ENCODE peak calls at places on chromosomes 1 and 21, in nine cellular contexts. I, P, Y, M, C, X, B, V and S are unnamed samples.

GRCh38 chr1:37501661-37502060 is 12.9 kb downstream of the MEAF6 start:
- DNase-seq in I (no peak), P (no peak), Y (no peak), M (no peak), C (no peak), X (no peak), B (no peak), V (no peak), S (no peak)

GRCh38 chr1:50265790-50266314 is 157.1 kb downstream of the ELAVL4 start:
- DNase-seq in I (peak), P (no peak), Y (no peak), M (no peak), C (no peak), X (peak), B (no peak), V (peak), S (peak)

GRCh38 chr1:214660900-214661299 is 57.9 kb downstream of the CENPF start:
- DNase-seq in I (no peak), P (no peak), Y (no peak), M (peak), C (no peak), X (peak), B (no peak), V (peak), S (peak)

GRCh38 chr1:60560701-60561100 is 487.1 kb upstream of the C1orf87 start:
- DNase-seq in I (no peak), P (no peak), Y (no peak), M (no peak), C (no peak), X (no peak), B (no peak), V (no peak), S (no peak)

GRCh38 chr1:29120955-29121485 is 2.7 kb downstream of the TMEM200B start:
- DNase-seq in I (no peak), P (no peak), Y (peak), M (no peak), C (no peak), X (peak), B (no peak), V (peak), S (peak)

GRCh38 chr1:24745711-24746582 is 700 bp downstream of the CLIC4 start:
- DNase-seq in I (peak), P (no peak), Y (peak), M (no peak), C (peak), X (peak), B (peak), V (peak), S (peak)

GRCh38 chr1:73998348-73998959 is 199.5 kb downstream of the LRRIQ3 start:
- DNase-seq in I (no peak), P (no peak), Y (peak), M (peak), C (no peak), X (peak), B (no peak), V (peak), S (peak)

GRCh38 chr1:42319871-42320484 is 15.1 kb downstream of the FOXJ3 start:
- DNase-seq in I (no peak), P (no peak), Y (no peak), M (no peak), C (no peak), X (no peak), B (no peak), V (no peak), S (no peak)

GRCh38 chr21:21460979-21461378 is 462.8 kb downstream of the NCAM2 start:
- DNase-seq in I (no peak), P (no peak), Y (no peak), M (no peak), C (no peak), X (no peak), B (no peak), V (no peak), S (no peak)

GRCh38 chr1:118157506-118157905 is 27.5 kb downstream of the SPAG17 start:
- DNase-seq in I (no peak), P (no peak), Y (no peak), M (no peak), C (no peak), X (no peak), B (no peak), V (no peak), S (no peak)

GRCh38 chr1:1631793-1632420 is at the start of gene MMP23B:
- DNase-seq in I (no peak), P (no peak), Y (peak), M (no peak), C (no peak), X (no peak), B (no peak), V (no peak), S (no peak)

GRCh38 chr21:14241322-14241721 is 25.4 kb downstream of the RBM11 start:
- DNase-seq in I (no peak), P (no peak), Y (no peak), M (no peak), C (no peak), X (no peak), B (no peak), V (no peak), S (no peak)

GRCh38 chr1:53370369-53370961 is 42.6 kb upstream of the LRP8 start:
- DNase-seq in I (peak), P (no peak), Y (no peak), M (no peak), C (no peak), X (no peak), B (peak), V (no peak), S (no peak)

GRCh38 chr1:119799599-119800177 is 11.6 kb downstream of the REG4 start:
- DNase-seq in I (no peak), P (no peak), Y (no peak), M (no peak), C (no peak), X (no peak), B (no peak), V (no peak), S (no peak)

GRCh38 chr1:204826970-204827369 is 43.7 kb upstream of the NFASC start:
- DNase-seq in I (no peak), P (no peak), Y (peak), M (no peak), C (peak), X (no peak), B (peak), V (no peak), S (peak)

GRCh38 chr1:32773018-32773763 is 44.0 kb downstream of the YARS1 start:
- DNase-seq in I (peak), P (peak), Y (peak), M (peak), C (peak), X (peak), B (peak), V (peak), S (peak)

GRCh38 chr1:198749279-198749678 is 110.4 kb downstream of the PTPRC start:
- DNase-seq in I (no peak), P (no peak), Y (no peak), M (no peak), C (no peak), X (no peak), B (no peak), V (no peak), S (no peak)

GRCh38 chr1:18734461-18735368 is 104.1 kb downstream of the PAX7 start:
- DNase-seq in I (no peak), P (no peak), Y (no peak), M (no peak), C (no peak), X (no peak), B (no peak), V (no peak), S (no peak)

GRCh38 chr1:57796609-57797008 is 372.7 kb upstream of the DAB1 start:
- DNase-seq in I (no peak), P (no peak), Y (peak), M (no peak), C (no peak), X (peak), B (no peak), V (peak), S (no peak)

GRCh38 chr1:212401838-212402582 is 12.7 kb downstream of the PACC1 start:
- DNase-seq in I (no peak), P (no peak), Y (no peak), M (peak), C (no peak), X (peak), B (no peak), V (peak), S (peak)

GRCh38 chr1:32768110-32768857 is 48.9 kb downstream of the YARS1 start:
- DNase-seq in I (no peak), P (no peak), Y (no peak), M (no peak), C (no peak), X (no peak), B (no peak), V (no peak), S (no peak)

GRCh38 chr1:59052194-59052593 is 244.7 kb upstream of the FGGY start:
- DNase-seq in I (no peak), P (no peak), Y (no peak), M (no peak), C (no peak), X (no peak), B (no peak), V (no peak), S (no peak)

GRCh38 chr1:235270625-235271024 is 57.4 kb downstream of the ARID4B start:
- DNase-seq in I (no peak), P (no peak), Y (peak), M (peak), C (no peak), X (no peak), B (no peak), V (peak), S (peak)

GRCh38 chr1:103373991-103374390 is 151.5 kb upstream of the RNPC3 start:
- DNase-seq in I (no peak), P (no peak), Y (no peak), M (no peak), C (no peak), X (no peak), B (no peak), V (no peak), S (no peak)

GRCh38 chr21:28537371-28538079 is 455.2 kb downstream of the LTN1 start:
- DNase-seq in I (no peak), P (no peak), Y (no peak), M (peak), C (no peak), X (peak), B (no peak), V (peak), S (peak)

DNA sequence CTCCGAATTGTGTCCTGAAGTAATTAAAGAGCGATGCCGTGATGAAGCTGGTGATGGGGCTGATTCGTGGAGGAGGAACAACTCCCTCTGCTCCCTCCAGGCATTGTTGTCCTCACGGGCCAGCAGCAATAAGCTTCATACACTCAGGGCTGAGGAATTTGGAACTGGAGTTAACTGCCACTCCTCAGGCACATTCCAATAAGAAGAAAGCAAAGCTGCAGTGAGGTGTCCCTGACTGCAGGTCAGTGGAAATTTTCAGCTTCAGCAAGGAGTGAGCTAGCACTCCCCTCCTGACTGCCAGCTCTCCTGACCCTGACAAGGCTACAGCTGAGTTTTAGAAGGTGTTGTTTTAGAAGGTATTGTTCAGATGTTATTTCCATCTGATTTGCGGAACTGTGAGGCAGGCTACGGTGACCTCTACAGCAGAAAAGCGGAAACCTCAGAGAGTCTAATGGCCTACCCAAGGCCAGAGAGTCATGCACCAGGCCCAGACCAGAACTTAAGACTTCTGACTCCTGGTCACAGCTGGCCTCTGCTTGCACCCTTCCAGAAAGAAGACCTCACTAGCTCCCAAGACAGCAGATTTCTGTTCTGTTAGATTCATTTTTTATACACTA is 148.8 kb downstream of the TGFBR3 start:
- DNase-seq in I (no peak), P (peak), Y (no peak), M (no peak), C (no peak), X (peak), B (peak), V (peak), S (peak)
- TF ChIP-seq CTCF in I (no peak), P (no peak), Y (no peak), M (no peak), C (no peak), X (no peak), B (no peak), V (no peak), S (no peak)

DNA sequence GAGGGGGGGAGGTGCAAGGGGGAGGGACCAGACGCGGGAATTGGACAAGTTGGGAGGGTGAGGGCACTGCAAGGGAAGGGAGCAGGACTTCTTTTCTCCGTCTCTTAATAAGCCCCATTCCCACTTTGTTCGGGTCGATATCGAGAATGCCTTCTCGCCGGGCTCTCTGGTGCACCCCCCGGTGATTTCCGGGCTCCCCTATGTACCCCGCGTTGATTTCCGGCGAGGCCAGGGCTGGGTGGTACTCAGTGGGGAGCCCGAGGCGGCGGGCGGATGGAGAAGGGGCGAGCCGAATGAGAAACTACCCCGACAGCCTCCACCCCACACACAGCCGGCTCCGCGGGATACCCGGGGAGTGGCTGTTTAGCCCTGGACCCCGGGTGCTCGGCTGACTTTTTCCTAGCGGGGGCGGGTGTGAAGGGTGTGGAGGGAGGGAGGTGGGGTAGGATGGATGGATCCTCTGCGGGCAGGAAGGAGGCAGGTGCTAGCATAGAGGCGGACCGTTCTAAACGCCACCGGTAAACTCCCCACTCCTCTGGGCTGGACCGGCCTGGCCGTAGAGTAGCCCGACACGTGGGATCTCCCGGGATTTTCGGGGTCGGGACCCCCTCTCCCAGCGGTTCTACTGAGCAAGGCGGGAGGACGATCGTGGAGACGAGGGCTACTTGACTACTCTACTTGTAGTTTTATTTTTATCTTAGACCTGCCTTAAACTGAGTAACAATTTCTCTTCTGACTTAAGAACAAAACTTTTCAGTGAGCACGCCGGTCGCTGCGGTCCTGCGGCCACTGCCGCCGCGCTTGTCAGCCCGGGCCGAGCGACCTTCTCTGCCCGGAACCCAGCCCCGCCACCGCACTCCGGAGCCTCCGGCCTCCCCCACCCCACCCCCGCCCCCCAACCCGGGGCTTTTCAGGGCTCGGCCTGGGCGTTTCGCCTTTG is 1.0 kb downstream of the RNF220 start:
- DNase-seq in I (no peak), P (no peak), Y (peak), M (no peak), C (no peak), X (no peak), B (no peak), V (no peak), S (no peak)
- H3K4me3 ChIP-seq in I (peak), P (peak), Y (peak), M (peak), C (no peak), X (peak), B (peak), V (peak), S (peak)

GRCh38 chr1:44170281-44170823 is 28.9 kb upstream of the KLF18 start:
- DNase-seq in I (no peak), P (no peak), Y (no peak), M (peak), C (no peak), X (peak), B (no peak), V (no peak), S (peak)

DNA sequence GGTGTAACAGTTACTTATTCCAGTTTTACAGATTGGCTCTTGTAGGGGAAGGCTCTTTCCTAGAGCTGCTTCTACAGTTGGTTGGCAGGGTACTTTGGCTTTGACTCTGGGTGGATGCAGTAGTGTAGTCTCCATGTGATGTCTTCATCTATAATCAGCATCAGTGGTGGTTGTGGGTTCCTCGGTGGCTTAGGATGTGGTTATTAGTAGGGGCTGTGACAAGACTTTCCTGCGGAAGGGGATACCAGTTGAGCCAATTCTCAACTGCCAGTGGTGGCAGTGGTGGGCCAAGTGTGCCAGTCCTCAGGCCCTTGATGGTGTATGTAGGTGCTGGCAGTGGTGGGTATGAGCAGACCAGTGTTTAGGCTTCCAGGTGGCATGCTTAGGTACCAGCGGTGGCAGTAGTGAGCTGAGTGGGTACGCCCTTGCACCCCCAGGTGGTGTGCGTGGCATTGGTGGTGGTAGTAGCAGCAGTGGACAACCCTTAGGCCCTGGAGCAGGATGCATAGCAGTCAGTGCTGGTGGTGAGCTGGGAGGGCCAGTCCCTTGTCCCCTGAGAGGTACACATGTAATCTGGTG is 27.2 kb upstream of the KLF18 start:
- DNase-seq in I (no peak), P (no peak), Y (no peak), M (no peak), C (no peak), X (no peak), B (no peak), V (no peak), S (no peak)
- TF ChIP-seq CTCF in I (no peak), P (no peak), Y (no peak), M (no peak), C (no peak), X (no peak), B (no peak), V (no peak), S (no peak)

GRCh38 chr1:174800951-174801350 is 198.8 kb upstream of the CACYBP start:
- DNase-seq in I (no peak), P (no peak), Y (no peak), M (no peak), C (no peak), X (no peak), B (no peak), V (no peak), S (no peak)
- H3K4me3 ChIP-seq in I (peak), P (no peak), Y (no peak), M (no peak), C (no peak), X (no peak), B (peak), V (no peak), S (no peak)

GRCh38 chr1:232905324-232906034 is 44.9 kb upstream of the NTPCR start:
- DNase-seq in I (no peak), P (no peak), Y (no peak), M (no peak), C (no peak), X (no peak), B (no peak), V (peak), S (peak)

GRCh38 chr1:232902766-232903357 is 47.5 kb upstream of the NTPCR start:
- DNase-seq in I (no peak), P (no peak), Y (no peak), M (no peak), C (no peak), X (no peak), B (no peak), V (no peak), S (no peak)

GRCh38 chr1:232906441-232906840 is 44.0 kb upstream of the NTPCR start:
- DNase-seq in I (no peak), P (no peak), Y (no peak), M (no peak), C (no peak), X (no peak), B (no peak), V (no peak), S (no peak)

GRCh38 chr1:232904566-232904965 is 45.8 kb upstream of the NTPCR start:
- DNase-seq in I (no peak), P (no peak), Y (peak), M (peak), C (no peak), X (peak), B (no peak), V (peak), S (peak)

GRCh38 chr1:232904131-232904530 is 46.3 kb upstream of the NTPCR start:
- DNase-seq in I (no peak), P (no peak), Y (no peak), M (no peak), C (no peak), X (no peak), B (no peak), V (no peak), S (no peak)
- TF ChIP-seq CTCF in I (no peak), P (no peak), Y (no peak), M (no peak), C (no peak), X (no peak), B (no peak), V (no peak), S (no peak)